ENCODE peak calls at places on chromosomes 2 and 18, in four cellular contexts. R, D, W and A are unnamed samples.

GRCh38 chr2:60839126-60839813 is 42.1 kb upstream of the REL start:
- DNase-seq in R (no peak), D (no peak), W (no peak), A (no peak)

GRCh38 chr18:44974174-44974573 is 293.5 kb downstream of the SETBP1 start:
- DNase-seq in R (no peak), D (no peak), W (no peak), A (no peak)

GRCh38 chr2:231228223-231228622 is 29.8 kb downstream of the ARMC9 start:
- DNase-seq in R (no peak), D (no peak), W (no peak), A (no peak)

GRCh38 chr2:141959016-141959415 is 171.8 kb downstream of the LRP1B start:
- DNase-seq in R (no peak), D (no peak), W (no peak), A (no peak)

GRCh38 chr2:128324008-128324896 is 5.6 kb upstream of the HS6ST1 start:
- DNase-seq in R (no peak), D (no peak), W (no peak), A (no peak)

GRCh38 chr2:227106845-227107759 is 56.9 kb downstream of the COL4A4 start:
- DNase-seq in R (peak; percentile 4), D (peak; percentile 37), W (no peak), A (peak; percentile 57)

GRCh38 chr2:119983108-119983507 is 29.8 kb upstream of the EPB41L5 start:
- DNase-seq in R (no peak), D (no peak), W (no peak), A (no peak)

GRCh38 chr2:173354073-173354600 is 535 bp upstream of the CDCA7 start:
- DNase-seq in R (no peak), D (no peak), W (no peak), A (no peak)

GRCh38 chr2:15049096-15049993 is 416.8 kb downstream of the LRATD1 start:
- DNase-seq in R (no peak), D (no peak), W (no peak), A (no peak)

GRCh38 chr2:46913471-46914381 is 1.9 kb downstream of the MCFD2 start:
- DNase-seq in R (no peak), D (no peak), W (no peak), A (no peak)

GRCh38 chr18:28065031-28065792 is 111.7 kb downstream of the CDH2 start:
- DNase-seq in R (no peak), D (no peak), W (no peak), A (peak; percentile 39)

GRCh38 chr2:168210216-168210897 is 37.0 kb downstream of the STK39 start:
- DNase-seq in R (no peak), D (no peak), W (no peak), A (no peak)

GRCh38 chr2:113407446-113408099 is 29.9 kb upstream of the ZNG1B start:
- DNase-seq in R (no peak), D (no peak), W (no peak), A (peak; percentile 1)

GRCh38 chr2:43738257-43738656 is 35.6 kb upstream of the DYNC2LI1 start:
- DNase-seq in R (no peak), D (no peak), W (no peak), A (no peak)

GRCh38 chr2:45651415-45652089 is at the start of gene PRKCE:
- DNase-seq in R (peak; percentile 49), D (peak; percentile 42), W (peak; percentile 34), A (no peak)